ENCODE peak calls at places on chromosomes 12 and 14, in five cellular contexts. One of them, this sample, is unnamed. For H3K4me1, the result is how much of the 10 kb centered on the place peaks cover.

GRCh38 chr14:89270439-89271227 is 146.4 kb downstream of the FOXN3 start:
- DNase-seq in adrenal gland: peak
- DNase-seq in pancreas: peak
- DNase-seq in transverse colon: peak
- DNase-seq in colonic mucosa: peak
- DNase-seq in this sample: no peak

GRCh38 chr14:73820631-73821030 is 31.0 kb upstream of the PTGR2 start:
- DNase-seq in colonic mucosa: no peak
- DNase-seq in transverse colon: no peak
- DNase-seq in pancreas: no peak
- DNase-seq in adrenal gland: no peak
- DNase-seq in this sample: no peak

GRCh38 chr14:69695664-69696527 is 71.0 kb upstream of the SRSF5 start:
- DNase-seq in colonic mucosa: peak
- DNase-seq in pancreas: no peak
- DNase-seq in adrenal gland: peak
- DNase-seq in transverse colon: peak
- DNase-seq in this sample: no peak

GRCh38 chr14:55912344-55912743 is 205.9 kb upstream of the PELI2 start:
- DNase-seq in pancreas: no peak
- DNase-seq in adrenal gland: no peak
- DNase-seq in colonic mucosa: no peak
- DNase-seq in transverse colon: no peak
- DNase-seq in this sample: no peak

GRCh38 chr14:22614240-22614799 is 16.2 kb downstream of the ABHD4 start:
- DNase-seq in colonic mucosa: peak
- DNase-seq in pancreas: peak
- DNase-seq in adrenal gland: peak
- DNase-seq in transverse colon: no peak
- DNase-seq in this sample: no peak

GRCh38 chr12:51307655-51308593 is 16.1 kb downstream of the BIN2 start:
- DNase-seq in transverse colon: peak
- DNase-seq in adrenal gland: no peak
- DNase-seq in colonic mucosa: peak
- DNase-seq in pancreas: no peak
- DNase-seq in this sample: no peak

GRCh38 chr12:2582631-2583616 is 211.8 kb upstream of the FKBP4 start:
- DNase-seq in pancreas: peak
- DNase-seq in adrenal gland: peak
- DNase-seq in colonic mucosa: peak
- DNase-seq in transverse colon: peak
- DNase-seq in this sample: no peak

GRCh38 chr14:66507181-66507721 is 696 bp upstream of the GPHN start:
- DNase-seq in transverse colon: no peak
- DNase-seq in pancreas: no peak
- DNase-seq in colonic mucosa: no peak
- DNase-seq in adrenal gland: no peak
- DNase-seq in this sample: no peak

GRCh38 chr12:99709619-99710018 is 62.1 kb downstream of the GARIN6 start:
- DNase-seq in transverse colon: no peak
- DNase-seq in colonic mucosa: no peak
- DNase-seq in adrenal gland: no peak
- DNase-seq in pancreas: no peak
- DNase-seq in this sample: no peak

GRCh38 chr12:99709116-99709515 is 61.6 kb downstream of the GARIN6 start:
- DNase-seq in adrenal gland: no peak
- DNase-seq in colonic mucosa: no peak
- DNase-seq in pancreas: no peak
- DNase-seq in transverse colon: no peak
- DNase-seq in this sample: no peak

GRCh38 chr12:99712281-99712680 is 64.7 kb downstream of the GARIN6 start:
- DNase-seq in transverse colon: no peak
- DNase-seq in pancreas: no peak
- DNase-seq in adrenal gland: no peak
- DNase-seq in colonic mucosa: no peak
- DNase-seq in this sample: no peak

GRCh38 chr12:99713946-99714520 is 66.5 kb downstream of the GARIN6 start:
- DNase-seq in colonic mucosa: no peak
- DNase-seq in adrenal gland: no peak
- DNase-seq in pancreas: no peak
- DNase-seq in transverse colon: no peak
- DNase-seq in this sample: no peak

GRCh38 chr12:99711246-99711645 is 63.7 kb downstream of the GARIN6 start:
- DNase-seq in adrenal gland: no peak
- DNase-seq in transverse colon: no peak
- DNase-seq in pancreas: no peak
- DNase-seq in colonic mucosa: no peak
- DNase-seq in this sample: no peak
- H3K4me1 ChIP-seq in adrenal gland: under half
- H3K4me1 ChIP-seq in transverse colon: under half
- H3K4me1 ChIP-seq in pancreas: under half
- H3K4me1 ChIP-seq in colonic mucosa: under half
- H3K4me1 ChIP-seq in this sample: under half

DNA sequence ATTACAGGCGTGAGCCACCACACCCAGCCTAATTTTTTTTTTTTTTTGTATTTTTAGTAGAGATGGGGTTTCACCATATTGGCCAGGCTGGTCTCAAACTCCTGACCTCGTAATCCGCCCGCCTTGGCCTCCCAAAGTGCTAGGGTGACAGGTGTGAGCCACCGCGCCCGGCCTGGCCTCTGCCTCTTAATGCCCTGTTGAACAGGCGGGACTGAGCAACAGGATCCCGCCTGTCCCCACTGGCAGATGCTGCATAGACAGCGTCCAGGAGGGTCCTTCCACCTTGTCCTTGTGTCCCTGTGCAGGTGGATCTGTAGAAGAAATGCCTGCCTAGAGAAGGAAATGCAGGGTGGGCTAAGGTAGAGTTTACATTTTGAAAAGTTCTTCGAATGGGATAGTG is 5.7 kb downstream of the PGAM5 start:
- DNase-seq in transverse colon: no peak
- DNase-seq in colonic mucosa: no peak
- DNase-seq in adrenal gland: no peak
- DNase-seq in pancreas: no peak
- DNase-seq in this sample: no peak
- H3K4me1 ChIP-seq in transverse colon: under half
- H3K4me1 ChIP-seq in colonic mucosa: under half
- H3K4me1 ChIP-seq in adrenal gland: under half
- H3K4me1 ChIP-seq in pancreas: under half
- H3K4me1 ChIP-seq in this sample: under half

GRCh38 chr12:102430661-102431060 is 49.7 kb downstream of the IGF1 start:
- DNase-seq in pancreas: no peak
- DNase-seq in adrenal gland: no peak
- DNase-seq in transverse colon: no peak
- DNase-seq in colonic mucosa: no peak
- DNase-seq in this sample: no peak
- H3K4me1 ChIP-seq in pancreas: under half
- H3K4me1 ChIP-seq in adrenal gland: under half
- H3K4me1 ChIP-seq in transverse colon: under half
- H3K4me1 ChIP-seq in colonic mucosa: under half
- H3K4me1 ChIP-seq in this sample: under half

GRCh38 chr12:89756638-89757321 is 48.1 kb upstream of the ATP2B1 start:
- DNase-seq in transverse colon: no peak
- DNase-seq in pancreas: no peak
- DNase-seq in colonic mucosa: peak
- DNase-seq in adrenal gland: no peak
- DNase-seq in this sample: no peak
- H3K4me1 ChIP-seq in transverse colon: under half
- H3K4me1 ChIP-seq in pancreas: under half
- H3K4me1 ChIP-seq in colonic mucosa: under half
- H3K4me1 ChIP-seq in adrenal gland: under half
- H3K4me1 ChIP-seq in this sample: under half

GRCh38 chr12:14426792-14427191 is 61.3 kb downstream of the ATF7IP start:
- DNase-seq in transverse colon: no peak
- DNase-seq in colonic mucosa: no peak
- DNase-seq in pancreas: no peak
- DNase-seq in adrenal gland: no peak
- DNase-seq in this sample: no peak

GRCh38 chr12:14424545-14424944 is 59.1 kb downstream of the ATF7IP start:
- DNase-seq in adrenal gland: no peak
- DNase-seq in transverse colon: no peak
- DNase-seq in colonic mucosa: no peak
- DNase-seq in pancreas: no peak
- DNase-seq in this sample: no peak

GRCh38 chr12:14417717-14418116 is 52.2 kb downstream of the ATF7IP start:
- DNase-seq in colonic mucosa: peak
- DNase-seq in pancreas: peak
- DNase-seq in adrenal gland: peak
- DNase-seq in transverse colon: peak
- DNase-seq in this sample: no peak

GRCh38 chr12:14418526-14418925 is 53.0 kb downstream of the ATF7IP start:
- DNase-seq in colonic mucosa: no peak
- DNase-seq in transverse colon: no peak
- DNase-seq in adrenal gland: no peak
- DNase-seq in pancreas: no peak
- DNase-seq in this sample: no peak

GRCh38 chr12:14422516-14423230 is 57.2 kb downstream of the ATF7IP start:
- DNase-seq in adrenal gland: no peak
- DNase-seq in transverse colon: no peak
- DNase-seq in pancreas: no peak
- DNase-seq in colonic mucosa: no peak
- DNase-seq in this sample: no peak
- H3K4me1 ChIP-seq in adrenal gland: under half
- H3K4me1 ChIP-seq in transverse colon: under half
- H3K4me1 ChIP-seq in pancreas: under half
- H3K4me1 ChIP-seq in colonic mucosa: under half
- H3K4me1 ChIP-seq in this sample: under half

GRCh38 chr12:75884465-75884985 is 147.1 kb downstream of the PHLDA1 start:
- DNase-seq in colonic mucosa: no peak
- DNase-seq in transverse colon: no peak
- DNase-seq in pancreas: no peak
- DNase-seq in adrenal gland: no peak
- DNase-seq in this sample: no peak
- H3K4me1 ChIP-seq in colonic mucosa: under half
- H3K4me1 ChIP-seq in transverse colon: under half
- H3K4me1 ChIP-seq in pancreas: under half
- H3K4me1 ChIP-seq in adrenal gland: under half
- H3K4me1 ChIP-seq in this sample: under half

DNA sequence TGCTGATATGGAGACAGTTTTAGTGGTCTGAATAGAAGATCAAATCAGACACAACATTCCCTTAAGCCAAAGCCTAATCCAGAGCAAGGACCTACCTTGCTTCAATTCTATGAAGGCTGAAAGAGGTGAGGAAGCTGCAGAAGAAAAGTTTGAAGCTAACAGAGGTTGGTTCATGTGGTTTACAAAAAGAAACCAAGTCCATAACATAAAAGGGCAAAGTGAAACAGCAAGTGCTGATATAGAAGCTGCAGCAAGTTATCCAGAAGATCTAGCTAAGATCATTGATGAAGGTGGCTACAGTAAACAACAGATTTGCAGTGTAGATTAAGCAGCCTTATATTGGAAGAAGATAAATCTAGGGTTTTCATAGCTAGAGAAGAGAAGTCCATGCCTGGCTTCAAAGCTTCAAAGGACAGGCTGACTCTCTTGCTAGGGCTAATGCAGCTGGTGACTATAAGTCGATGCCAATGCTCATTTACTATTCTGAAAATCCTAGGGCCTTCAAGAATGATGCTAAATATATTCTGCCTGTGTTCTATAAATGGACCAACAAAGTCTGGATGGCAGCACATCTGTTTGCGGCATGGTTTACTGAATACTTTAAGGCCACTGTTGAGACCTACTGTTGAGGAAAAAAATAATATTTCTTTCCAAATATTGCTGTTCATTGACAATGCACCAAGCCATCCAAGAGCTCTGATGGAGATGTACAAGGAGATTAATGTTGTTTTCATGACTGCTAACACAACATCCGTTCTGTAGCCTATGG is 361.0 kb downstream of the DPF3 start:
- DNase-seq in colonic mucosa: no peak
- DNase-seq in transverse colon: no peak
- DNase-seq in pancreas: no peak
- DNase-seq in adrenal gland: no peak
- DNase-seq in this sample: no peak
- H3K4me1 ChIP-seq in colonic mucosa: under half
- H3K4me1 ChIP-seq in transverse colon: under half
- H3K4me1 ChIP-seq in pancreas: under half
- H3K4me1 ChIP-seq in adrenal gland: under half
- H3K4me1 ChIP-seq in this sample: under half